ENCODE peak calls at places on chromosomes 1 and 21, in ten cellular contexts. X is SHP77; R is activated gamma-delta T cell; V is head of caudate nucleus; P is neural crest cell; Q is neural progenitor cell; N is NCI-H146; A is KBM-7; F is stimulated activated CD8-positive, alpha-beta memory T cell treated with anti-CD3 and anti-CD28 coated beads, Interleukin-15, amount 100 ng/mL, for 1 hour; Z is dorsolateral prefrontal cortex. O is an unnamed sample.
A peak's percentile ranks its signal among the peaks of the same experiment; 100 is the strongest.

GRCh38 chr1:84780000-84780716 is 89.9 kb upstream of the SSX2IP start:
- DNase-seq in X (no peak), R (no peak), V (no peak), P (no peak), Q (no peak), N (no peak), A (peak; percentile 82), F (no peak), Z (no peak), O (no peak)

GRCh38 chr1:9822897-9823692 is 670 bp downstream of the CLSTN1 start:
- DNase-seq in X (no peak), R (no peak), V (peak; percentile 53), P (no peak), Q (peak; percentile 59), N (no peak), A (peak; percentile 37), F (no peak), Z (no peak), O (no peak)

GRCh38 chr1:243890576-243890975 is 40.5 kb upstream of the AKT3 start:
- DNase-seq in X (no peak), R (no peak), V (no peak), P (no peak), Q (no peak), N (no peak), A (no peak), F (no peak), Z (no peak), O (no peak)

GRCh38 chr1:245241506-245242130 is 86.8 kb downstream of the KIF26B start:
- DNase-seq in X (no peak), R (no peak), V (no peak), P (no peak), Q (no peak), N (peak; percentile 23), A (no peak), F (no peak), Z (no peak), O (no peak)

GRCh38 chr1:16155537-16156410 is at the start of gene EPHA2:
- DNase-seq in X (no peak), R (no peak), V (peak; percentile 66), P (peak; percentile 80), Q (peak; percentile 98), N (peak; percentile 40), A (peak; percentile 59), F (no peak), Z (peak; percentile 67), O (no peak)

GRCh38 chr1:80444171-80444570 is 1356.6 kb upstream of the ADGRL2 start:
- DNase-seq in X (no peak), R (no peak), V (no peak), P (no peak), Q (no peak), N (no peak), A (no peak), F (no peak), Z (no peak), O (no peak)

GRCh38 chr1:209157514-209158285 is 425.8 kb upstream of the CAMK1G start:
- DNase-seq in X (no peak), R (no peak), V (no peak), P (no peak), Q (no peak), N (no peak), A (no peak), F (no peak), Z (no peak), O (no peak)

GRCh38 chr1:56339786-56340465 is 239.4 kb downstream of the PLPP3 start:
- DNase-seq in X (no peak), R (no peak), V (no peak), P (no peak), Q (no peak), N (no peak), A (no peak), F (no peak), Z (no peak), O (no peak)

GRCh38 chr21:39051561-39051949 is 131.7 kb downstream of the PSMG1 start:
- DNase-seq in X (no peak), R (no peak), V (no peak), P (no peak), Q (no peak), N (no peak), A (no peak), F (no peak), Z (no peak), O (no peak)

GRCh38 chr1:150973826-150974579 is 632 bp downstream of the CERS2 start:
- DNase-seq in X (peak; percentile 25), R (peak; percentile 56), V (no peak), P (no peak), Q (peak; percentile 75), N (peak; percentile 47), A (peak; percentile 56), F (peak; percentile 13), Z (no peak), O (no peak)

GRCh38 chr1:95509989-95510388 is 276.0 kb downstream of the RWDD3 start:
- DNase-seq in X (no peak), R (no peak), V (no peak), P (no peak), Q (no peak), N (no peak), A (no peak), F (no peak), Z (no peak), O (no peak)

GRCh38 chr1:164914208-164914607 is 355.2 kb downstream of the PBX1 start:
- DNase-seq in X (no peak), R (no peak), V (no peak), P (no peak), Q (no peak), N (no peak), A (no peak), F (no peak), Z (no peak), O (no peak)

O was measured in Panc1.